ENCODE peak calls at places on chromosomes 5 and 9, in six cellular contexts. K is fibroblast of the aortic adventitia, W is body of pancreas, M is OCI-LY7, Z is tibial artery, I is adrenal gland. Q is an unnamed sample.

GRCh38 chr9:136225748-136226679 is 19.6 kb downstream of the QSOX2 start:
- DNase-seq in K (peak), W (peak), M (peak), Z (peak), I (peak), Q (peak)

GRCh38 chr9:91431485-91431884 is 7.9 kb upstream of the NFIL3 start:
- DNase-seq in K (no peak), W (no peak), M (no peak), Z (no peak), I (no peak), Q (no peak)

GRCh38 chr9:33446507-33447403 is 638 bp downstream of the AQP3 start:
- DNase-seq in K (peak), W (peak), M (peak), Z (no peak), I (peak), Q (peak)

GRCh38 chr9:125137200-125137599 is 6.1 kb downstream of the SCAI start:
- DNase-seq in K (peak), W (no peak), M (no peak), Z (no peak), I (no peak), Q (no peak)

GRCh38 chr5:157860898-157861894 is 2.3 kb upstream of the CLINT1 start:
- DNase-seq in K (no peak), W (no peak), M (peak), Z (no peak), I (no peak), Q (no peak)

GRCh38 chr9:98236881-98237487 is 18.5 kb downstream of the TBC1D2 start:
- DNase-seq in K (no peak), W (no peak), M (no peak), Z (no peak), I (no peak), Q (no peak)

GRCh38 chr5:2222246-2222645 is 339.5 kb upstream of the IRX4 start:
- DNase-seq in K (no peak), W (no peak), M (no peak), Z (no peak), I (no peak), Q (no peak)

GRCh38 chr5:120516799-120517198 is 52.7 kb downstream of the PRR16 start:
- DNase-seq in K (peak), W (no peak), M (no peak), Z (no peak), I (no peak), Q (no peak)

GRCh38 chr9:105858284-105858683 is 163.9 kb downstream of the TMEM38B start:
- DNase-seq in K (no peak), W (no peak), M (no peak), Z (no peak), I (no peak), Q (no peak)

GRCh38 chr9:8783999-8784398 is 984.4 kb upstream of the DMAC1 start:
- DNase-seq in K (peak), W (no peak), M (no peak), Z (no peak), I (no peak), Q (no peak)

GRCh38 chr9:107999890-108000289 is 510.3 kb upstream of the KLF4 start:
- DNase-seq in K (peak), W (no peak), M (no peak), Z (no peak), I (no peak), Q (no peak)

GRCh38 chr5:111151998-111152397 is 59.9 kb downstream of the WDR36 start:
- DNase-seq in K (no peak), W (no peak), M (no peak), Z (no peak), I (no peak), Q (no peak)

GRCh38 chr5:135174315-135175096 is 140.5 kb upstream of the PITX1 start:
- DNase-seq in K (no peak), W (no peak), M (no peak), Z (no peak), I (no peak), Q (peak)

GRCh38 chr5:147734839-147735238 is 47.7 kb downstream of the JAKMIP2 start:
- DNase-seq in K (no peak), W (no peak), M (no peak), Z (no peak), I (no peak), Q (no peak)

GRCh38 chr9:86282077-86282978 is at the start of gene ISCA1:
- DNase-seq in K (peak), W (peak), M (peak), Z (peak), I (peak), Q (peak)

GRCh38 chr9:114230068-114230467 is 74.7 kb downstream of the COL27A1 start:
- DNase-seq in K (no peak), W (no peak), M (no peak), Z (no peak), I (no peak), Q (no peak)

GRCh38 chr9:42852133-42852532 is 668.7 kb downstream of the SPATA31A6 start:
- DNase-seq in K (peak), W (peak), M (no peak), Z (no peak), I (peak), Q (peak)

GRCh38 chr9:135615666-135616620 is 23.4 kb downstream of the GLT6D1 start:
- DNase-seq in K (no peak), W (no peak), M (no peak), Z (no peak), I (no peak), Q (no peak)

GRCh38 chr5:73306078-73306719 is 133.2 kb downstream of the TMEM174 start:
- DNase-seq in K (no peak), W (no peak), M (no peak), Z (no peak), I (no peak), Q (no peak)

GRCh38 chr5:178334856-178335255 is 102.3 kb upstream of the PHYKPL start:
- DNase-seq in K (no peak), W (peak), M (no peak), Z (no peak), I (no peak), Q (no peak)

GRCh38 chr5:136021016-136021405 is 7.8 kb upstream of the TGFBI start:
- DNase-seq in K (peak), W (no peak), M (no peak), Z (no peak), I (peak), Q (no peak)

GRCh38 chr9:134171316-134172197 is 7.2 kb upstream of the RNU6ATAC start:
- DNase-seq in K (peak), W (no peak), M (no peak), Z (no peak), I (peak), Q (no peak)

GRCh38 chr9:93450817-93451761 is at the start of gene FAM120A:
- DNase-seq in K (peak), W (peak), M (peak), Z (peak), I (peak), Q (peak)

GRCh38 chr5:156474251-156474650 is 147.3 kb downstream of the SGCD start:
- DNase-seq in K (peak), W (no peak), M (no peak), Z (peak), I (no peak), Q (no peak)

GRCh38 chr5:178288373-178289368 is 56.1 kb upstream of the PHYKPL start:
- DNase-seq in K (no peak), W (no peak), M (no peak), Z (peak), I (no peak), Q (peak)

GRCh38 chr5:36739751-36740221 is 133.4 kb downstream of the SLC1A3 start:
- DNase-seq in K (peak), W (peak), M (peak), Z (peak), I (peak), Q (peak)

GRCh38 chr5:78587775-78588291 is 60.7 kb downstream of the LHFPL2 start:
- DNase-seq in K (peak), W (no peak), M (no peak), Z (peak), I (peak), Q (peak)

GRCh38 chr9:133059623-133060022 is 2.2 kb upstream of the CEL start:
- DNase-seq in K (no peak), W (peak), M (peak), Z (no peak), I (no peak), Q (no peak)

GRCh38 chr5:67301285-67301904 is 104.8 kb upstream of the CD180 start:
- DNase-seq in K (peak), W (peak), M (no peak), Z (peak), I (peak), Q (no peak)

GRCh38 chr9:130870491-130871381 is 25.9 kb downstream of the QRFP start:
- DNase-seq in K (no peak), W (no peak), M (peak), Z (no peak), I (no peak), Q (no peak)

GRCh38 chr5:107321906-107322305 is 348.8 kb downstream of the EFNA5 start:
- DNase-seq in K (no peak), W (no peak), M (no peak), Z (no peak), I (no peak), Q (no peak)

GRCh38 chr5:14270212-14270702 is 127.1 kb downstream of the TRIO start:
- DNase-seq in K (peak), W (peak), M (peak), Z (peak), I (peak), Q (peak)

GRCh38 chr5:111680737-111681413 is 76.1 kb downstream of the NREP start:
- DNase-seq in K (peak), W (peak), M (no peak), Z (peak), I (peak), Q (no peak)

GRCh38 chr5:173458819-173459218 is 130.6 kb upstream of the STC2 start:
- DNase-seq in K (peak), W (no peak), M (no peak), Z (no peak), I (no peak), Q (no peak)

GRCh38 chr5:16568875-16569580 is 47.8 kb downstream of the RETREG1 start:
- DNase-seq in K (no peak), W (peak), M (no peak), Z (no peak), I (peak), Q (no peak)

GRCh38 chr9:115264333-115264732 is 146.4 kb upstream of the TNC start:
- DNase-seq in K (peak), W (no peak), M (no peak), Z (no peak), I (no peak), Q (no peak)

GRCh38 chr9:121312169-121312568 is 44.2 kb downstream of the GSN start:
- DNase-seq in K (no peak), W (no peak), M (no peak), Z (no peak), I (no peak), Q (no peak)

GRCh38 chr9:83583151-83584014 is 39.6 kb upstream of the IDNK start:
- DNase-seq in K (peak), W (peak), M (peak), Z (peak), I (peak), Q (peak)

GRCh38 chr5:144191461-144191860 is 20.8 kb downstream of the KCTD16 start:
- DNase-seq in K (no peak), W (no peak), M (no peak), Z (no peak), I (no peak), Q (no peak)
- H3K4me3 ChIP-seq in K (no peak), W (no peak), M (peak), Z (no peak), I (no peak), Q (no peak)

GRCh38 chr5:40396312-40396711 is 283.4 kb upstream of the PTGER4 start:
- DNase-seq in K (no peak), W (no peak), M (no peak), Z (no peak), I (no peak), Q (no peak)

GRCh38 chr5:40400245-40400644 is 279.5 kb upstream of the PTGER4 start:
- DNase-seq in K (no peak), W (no peak), M (no peak), Z (no peak), I (no peak), Q (no peak)

GRCh38 chr5:40399349-40399748 is 280.4 kb upstream of the PTGER4 start:
- DNase-seq in K (peak), W (no peak), M (no peak), Z (no peak), I (no peak), Q (no peak)

GRCh38 chr5:40395241-40395640 is 284.5 kb upstream of the PTGER4 start:
- DNase-seq in K (no peak), W (no peak), M (no peak), Z (no peak), I (no peak), Q (no peak)

GRCh38 chr5:40397976-40398375 is 281.7 kb upstream of the PTGER4 start:
- DNase-seq in K (no peak), W (no peak), M (no peak), Z (no peak), I (no peak), Q (no peak)
- TF ChIP-seq CTCF in K (no peak), W (no peak), M (no peak), Z (no peak), I (no peak), Q (no peak)

GRCh38 chr5:32153723-32154122 is 20.4 kb downstream of the GOLPH3 start:
- DNase-seq in K (peak), W (no peak), M (no peak), Z (no peak), I (no peak), Q (no peak)
- H3K4me3 ChIP-seq in K (no peak), W (no peak), M (no peak), Z (no peak), I (no peak), Q (no peak)

DNA sequence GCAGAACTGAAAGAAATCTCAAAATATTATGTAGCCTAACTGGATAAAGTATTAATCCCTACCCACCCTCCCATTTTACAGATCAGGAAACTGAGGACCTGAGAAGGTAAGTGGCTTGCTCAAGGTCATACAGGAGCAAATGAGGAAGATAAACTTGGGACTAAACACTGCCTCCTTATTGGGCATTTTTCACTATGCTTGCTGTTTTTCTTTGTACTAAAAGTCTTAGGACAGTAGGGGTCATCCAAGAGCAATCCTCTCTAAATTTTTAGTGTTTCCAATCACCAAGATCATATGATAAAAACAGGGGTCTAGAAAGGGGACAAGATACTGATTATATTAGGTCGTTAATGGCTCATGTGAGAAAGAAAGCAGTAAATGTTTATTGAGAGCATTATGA is 80.8 kb downstream of the RORB start:
- DNase-seq in K (peak), W (no peak), M (peak), Z (no peak), I (no peak), Q (no peak)
- TF ChIP-seq CTCF in K (peak), W (no peak), M (peak), Z (no peak), I (peak), Q (peak)

DNA sequence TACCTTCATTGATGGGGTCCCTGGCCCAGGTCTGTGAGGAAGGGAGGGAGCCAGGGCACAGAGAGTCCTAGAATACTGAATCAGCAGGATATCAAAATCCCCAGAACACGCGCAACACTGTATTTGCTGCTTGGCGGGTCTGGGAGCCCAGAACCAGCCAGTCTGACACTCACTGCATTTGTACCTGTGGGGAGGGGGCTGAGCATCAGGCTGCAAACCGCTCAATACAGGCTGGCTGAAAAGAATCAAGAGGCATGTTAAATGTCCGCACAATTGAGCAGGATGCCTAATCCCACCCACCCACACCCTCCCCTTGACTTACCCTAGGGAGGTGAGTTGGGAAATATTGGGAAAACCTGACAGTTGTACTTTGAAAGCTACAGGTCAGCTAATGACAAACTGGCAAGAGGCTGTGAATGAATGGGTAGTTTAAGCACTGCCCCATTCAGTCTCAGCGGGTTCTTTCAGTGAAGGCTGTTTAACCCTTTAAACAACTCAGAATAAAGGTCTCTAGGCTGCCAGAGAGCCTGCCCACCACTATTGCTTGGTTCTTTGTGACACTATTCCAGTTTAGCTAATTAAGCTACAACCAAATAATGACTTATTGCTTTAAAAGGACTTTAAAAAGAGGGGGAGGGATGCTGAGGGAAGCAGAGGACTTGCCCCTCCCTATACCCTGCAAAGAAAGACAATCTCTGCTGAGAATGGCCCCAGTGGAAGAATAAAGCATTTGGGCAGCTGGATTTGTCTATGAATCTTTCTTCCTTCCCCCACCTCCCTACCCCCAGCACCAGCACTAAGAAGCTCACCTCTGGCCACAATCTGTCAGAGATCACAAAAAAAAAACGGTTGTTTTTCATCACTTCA is 5.0 kb downstream of the SPRY4 start:
- DNase-seq in K (peak), W (no peak), M (no peak), Z (no peak), I (no peak), Q (no peak)
- H3K4me3 ChIP-seq in K (peak), W (no peak), M (no peak), Z (peak), I (no peak), Q (no peak)

Q was measured in WERI-Rb-1.